ENCODE peak calls at places on chromosomes 5 and 9, in eight cellular contexts. H is A549, U is SK-N-SH, V is stomach, E is transverse colon, N is K562, X is tibial nerve, A is ovary. M is an unnamed sample.

GRCh38 chr5:4879693-4880303 is 260.3 kb upstream of the ADAMTS16 start:
- DNase-seq in E (peak), N (peak), X (peak), H (peak), U (peak), A (peak), V (peak), M (peak)

GRCh38 chr5:115342593-115343377 is 46.3 kb upstream of the CCDC112 start:
- DNase-seq in U (no peak), H (no peak), V (no peak), E (no peak), X (no peak), A (no peak), N (no peak), M (no peak)

GRCh38 chr5:125196479-125197183 is 450.2 kb upstream of the ZNF608 start:
- DNase-seq in H (no peak), E (no peak), V (no peak), A (no peak), N (no peak), X (no peak), U (no peak), M (no peak)

GRCh38 chr5:83364322-83365299 is 106.9 kb upstream of the VCAN start:
- DNase-seq in H (no peak), N (no peak), A (no peak), V (no peak), E (no peak), X (no peak), U (no peak), M (no peak)

GRCh38 chr9:125556046-125556445 is 151.0 kb downstream of the MAPKAP1 start:
- DNase-seq in U (no peak), A (no peak), X (no peak), N (no peak), E (no peak), H (no peak), V (no peak), M (no peak)

GRCh38 chr5:42718591-42718990 is 38.0 kb upstream of the CCDC152 start:
- DNase-seq in U (no peak), A (no peak), X (no peak), V (no peak), H (no peak), E (no peak), N (no peak), M (no peak)

GRCh38 chr9:18067553-18068120 is 406.3 kb upstream of the ADAMTSL1 start:
- DNase-seq in A (no peak), X (no peak), U (no peak), N (no peak), E (no peak), V (no peak), H (no peak), M (peak)

GRCh38 chr9:133112361-133113026 is 8.5 kb downstream of the RALGDS start:
- DNase-seq in U (no peak), N (no peak), X (peak), H (no peak), E (peak), A (peak), V (no peak), M (peak)

GRCh38 chr5:56900858-56901578 is 8.4 kb upstream of the SETD9 start:
- DNase-seq in X (no peak), N (peak), A (no peak), H (peak), U (peak), V (no peak), E (no peak), M (no peak)

GRCh38 chr9:116870566-116870965 is 183.5 kb downstream of the TRIM32 start:
- DNase-seq in H (peak), A (no peak), N (no peak), V (no peak), U (peak), X (no peak), E (no peak), M (no peak)

GRCh38 chr5:172769598-172770373 is 1.2 kb downstream of the DUSP1 start:
- DNase-seq in X (no peak), E (peak), U (peak), H (no peak), V (no peak), A (peak), N (no peak), M (peak)

GRCh38 chr9:7003876-7004275 is 246.1 kb downstream of the KDM4C start:
- DNase-seq in U (no peak), X (no peak), A (no peak), N (no peak), H (no peak), V (no peak), E (no peak), M (no peak)

GRCh38 chr9:86405926-86406325 is 51.7 kb upstream of the TUT7 start:
- DNase-seq in E (no peak), H (peak), A (no peak), X (no peak), V (no peak), U (no peak), N (no peak), M (no peak)
- TF ChIP-seq EP300 in E (no peak), H (no peak), A (no peak), X (no peak), V (no peak), U (no peak), N (no peak), M (no peak)

GRCh38 chr9:105355810-105356209 is 92.0 kb upstream of the FSD1L start:
- DNase-seq in E (peak), A (no peak), H (no peak), V (no peak), X (no peak), N (no peak), U (no peak), M (no peak)
- TF ChIP-seq EP300 in E (no peak), A (no peak), H (no peak), V (no peak), X (no peak), N (no peak), U (no peak), M (no peak)

GRCh38 chr5:150500328-150500841 is 7.5 kb upstream of the NDST1 start:
- DNase-seq in X (no peak), U (no peak), N (no peak), H (no peak), V (peak), E (peak), A (no peak), M (no peak)
- TF ChIP-seq EP300 in X (no peak), U (no peak), N (no peak), H (no peak), V (no peak), E (no peak), A (no peak), M (no peak)

DNA sequence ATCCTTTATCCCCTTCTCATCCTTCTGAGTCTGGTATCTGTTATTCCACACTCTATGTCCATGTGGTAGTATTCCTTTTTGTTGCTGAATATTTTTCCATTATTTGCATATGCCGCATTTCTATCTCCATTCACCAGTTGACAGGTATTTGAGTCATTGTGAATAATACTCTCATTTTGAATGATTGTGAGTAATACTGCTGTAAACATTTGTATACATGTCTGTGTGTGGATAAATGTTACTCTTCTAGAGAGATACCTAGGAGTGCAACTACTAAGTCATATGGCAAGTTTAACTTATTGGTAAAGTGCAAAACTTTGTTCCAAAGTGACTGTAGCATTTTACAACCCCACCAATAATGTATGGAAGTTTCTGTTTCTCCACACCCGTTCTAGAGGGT is 15.6 kb downstream of the RIC1 start:
- DNase-seq in V (no peak), U (no peak), E (no peak), A (no peak), H (no peak), N (no peak), X (no peak), M (no peak)
- TF ChIP-seq EP300 in V (no peak), U (no peak), E (no peak), A (no peak), H (no peak), N (no peak), X (no peak), M (no peak)

GRCh38 chr9:110977259-110977709 is 61.0 kb downstream of the LPAR1 start:
- DNase-seq in H (peak), N (no peak), X (no peak), A (no peak), V (peak), E (no peak), U (no peak), M (no peak)
- TF ChIP-seq EP300 in H (no peak), N (no peak), X (no peak), A (no peak), V (no peak), E (no peak), U (no peak), M (no peak)

GRCh38 chr5:95620870-95621838 is 1.3 kb downstream of the GPR150 start:
- DNase-seq in U (peak), V (peak), H (peak), X (no peak), N (no peak), A (peak), E (peak), M (no peak)

GRCh38 chr5:95621839-95622629 is 2.1 kb downstream of the GPR150 start:
- DNase-seq in E (peak), X (no peak), N (no peak), U (no peak), A (no peak), V (no peak), H (no peak), M (no peak)

GRCh38 chr5:95619096-95619495 is 791 bp upstream of the GPR150 start:
- DNase-seq in U (no peak), N (no peak), V (no peak), A (no peak), X (no peak), E (no peak), H (no peak), M (no peak)

GRCh38 chr5:95619518-95620029 is 313 bp upstream of the GPR150 start:
- DNase-seq in N (no peak), A (no peak), V (no peak), X (no peak), E (no peak), U (no peak), H (no peak), M (no peak)

GRCh38 chr5:95620030-95620869 is at the start of gene GPR150:
- DNase-seq in U (peak), E (peak), H (peak), X (no peak), N (no peak), V (peak), A (peak), M (peak)
- TF ChIP-seq EP300 in U (no peak), E (no peak), H (no peak), X (no peak), N (no peak), V (no peak), A (no peak), M (no peak)

DNA sequence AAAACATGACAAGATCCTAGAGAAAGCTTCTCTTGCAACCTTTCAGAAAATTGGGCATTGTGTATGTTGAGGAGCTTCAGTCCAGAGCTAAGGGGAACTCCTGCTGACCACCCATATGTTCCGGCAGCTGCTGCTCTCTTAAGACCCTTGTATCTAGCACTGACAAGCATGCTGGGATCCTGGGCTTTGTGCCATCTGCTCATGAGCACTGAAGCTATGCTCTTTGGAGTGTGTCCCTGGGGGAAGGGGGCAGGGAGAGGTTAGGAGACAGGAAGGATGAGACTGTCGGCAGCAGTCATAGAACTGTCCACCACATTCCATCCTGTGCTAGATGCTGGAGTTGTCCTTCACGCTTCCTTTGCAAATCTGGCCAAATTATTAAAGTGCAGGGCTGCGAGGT is 109.3 kb downstream of the JAKMIP2 start:
- DNase-seq in H (no peak), A (no peak), N (no peak), E (no peak), V (no peak), U (no peak), X (no peak), M (no peak)
- TF ChIP-seq EP300 in H (no peak), A (no peak), N (no peak), E (no peak), V (no peak), U (no peak), X (no peak), M (no peak)